ENCODE peak calls at places on chromosomes 12 and 14, in eight cellular contexts. M is A549; U is sigmoid colon; V is RPMI8226; Q is HuH-7; K is effector CD4-positive, alpha-beta T cell; S is heart right ventricle; R is fibroblast of mammary gland. H is an unnamed sample.

GRCh38 chr14:99662846-99663245 is 17.9 kb downstream of the HHIPL1 start:
- DNase-seq in M (no peak), V (no peak), S (no peak), Q (no peak), K (no peak), R (no peak), U (no peak), H (no peak)

GRCh38 chr12:72010365-72010764 is 71.7 kb downstream of the TPH2 start:
- DNase-seq in R (no peak), K (no peak), U (no peak), V (no peak), S (no peak), M (no peak), Q (no peak), H (no peak)

GRCh38 chr14:73789996-73790581 is 61.5 kb upstream of the PTGR2 start:
- DNase-seq in V (no peak), R (peak), U (peak), K (no peak), S (peak), M (no peak), Q (no peak), H (no peak)

GRCh38 chr14:99982449-99983250 is 82.6 kb upstream of the EVL start:
- DNase-seq in S (peak), M (peak), V (peak), K (peak), R (peak), U (no peak), Q (peak), H (peak)

GRCh38 chr12:92764820-92765219 is 62.0 kb downstream of the PLEKHG7 start:
- DNase-seq in M (no peak), Q (no peak), R (peak), V (no peak), K (no peak), U (no peak), S (peak), H (no peak)

GRCh38 chr14:89418452-89418851 is 1.4 kb upstream of the FOXN3 start:
- DNase-seq in V (peak), S (no peak), Q (no peak), M (no peak), U (peak), K (no peak), R (peak), H (no peak)

GRCh38 chr12:49462103-49462739 is 76.6 kb upstream of the KCNH3 start:
- DNase-seq in Q (no peak), U (no peak), K (no peak), R (peak), M (no peak), V (no peak), S (peak), H (no peak)

GRCh38 chr14:21405097-21405496 is 21.3 kb upstream of the SUPT16H start:
- DNase-seq in U (no peak), R (peak), M (no peak), Q (no peak), V (no peak), K (no peak), S (no peak), H (no peak)

GRCh38 chr12:98725481-98726247 is 80.6 kb downstream of the APAF1 start:
- DNase-seq in U (no peak), R (peak), M (peak), Q (peak), S (no peak), V (peak), K (peak), H (peak)

GRCh38 chr12:25155031-25155576 is 39.9 kb downstream of the DNAI7 start:
- DNase-seq in S (no peak), K (no peak), V (peak), Q (peak), M (peak), U (no peak), R (peak), H (peak)

GRCh38 chr12:89087876-89088275 is 264.4 kb downstream of the DUSP6 start:
- DNase-seq in K (no peak), U (no peak), S (no peak), R (no peak), Q (no peak), V (no peak), M (no peak), H (no peak)

GRCh38 chr12:1919284-1919683 is 832 bp upstream of the CACNA2D4 start:
- DNase-seq in S (no peak), K (no peak), M (no peak), U (no peak), Q (peak), V (no peak), R (peak), H (no peak)

GRCh38 chr12:122062832-122063690 is 15.5 kb upstream of the MLXIP start:
- DNase-seq in Q (peak), R (peak), S (peak), M (peak), V (no peak), U (peak), K (no peak), H (peak)

GRCh38 chr14:49892301-49892635 is 614 bp upstream of the ARF6 start:
- DNase-seq in U (peak), K (peak), M (peak), Q (peak), R (peak), V (peak), S (peak), H (peak)

H was measured in HTR-8/SVneo.